ENCODE peak calls at places on chromosomes 12 and 14, in seven cellular contexts. One of them, this sample, is unnamed.

GRCh38 chr14:104976198-104977007 is 1.8 kb downstream of the AHNAK2 start:
- DNase-seq in activated CD4-positive, alpha-beta T cell treated with anti-CD3 and anti-CD28 coated beads, Interleukin-2, amount 50 U/mL, for 1 hour: peak
- DNase-seq in AML-193: peak
- DNase-seq in NCI-H2107: peak
- DNase-seq in stimulated activated CD4-positive, alpha-beta T cell treated with anti-CD3 and anti-CD28 coated beads, TNF-alpha, amount 100 ng/mL, for 4 hours: peak
- DNase-seq in nephron progenitor cell: peak
- DNase-seq in memory B cell: peak
- DNase-seq in this sample: peak

GRCh38 chr12:79252358-79253075 is 387.9 kb downstream of the SYT1 start:
- DNase-seq in nephron progenitor cell: no peak
- DNase-seq in AML-193: no peak
- DNase-seq in activated CD4-positive, alpha-beta T cell treated with anti-CD3 and anti-CD28 coated beads, Interleukin-2, amount 50 U/mL, for 1 hour: no peak
- DNase-seq in stimulated activated CD4-positive, alpha-beta T cell treated with anti-CD3 and anti-CD28 coated beads, TNF-alpha, amount 100 ng/mL, for 4 hours: no peak
- DNase-seq in memory B cell: no peak
- DNase-seq in NCI-H2107: no peak
- DNase-seq in this sample: no peak

GRCh38 chr12:84201976-84202375 is 710.6 kb downstream of the SLC6A15 start:
- DNase-seq in activated CD4-positive, alpha-beta T cell treated with anti-CD3 and anti-CD28 coated beads, Interleukin-2, amount 50 U/mL, for 1 hour: no peak
- DNase-seq in AML-193: no peak
- DNase-seq in memory B cell: no peak
- DNase-seq in nephron progenitor cell: peak
- DNase-seq in NCI-H2107: no peak
- DNase-seq in stimulated activated CD4-positive, alpha-beta T cell treated with anti-CD3 and anti-CD28 coated beads, TNF-alpha, amount 100 ng/mL, for 4 hours: no peak
- DNase-seq in this sample: no peak

GRCh38 chr12:113894717-113895116 is 71.4 kb downstream of the RBM19 start:
- DNase-seq in stimulated activated CD4-positive, alpha-beta T cell treated with anti-CD3 and anti-CD28 coated beads, TNF-alpha, amount 100 ng/mL, for 4 hours: no peak
- DNase-seq in activated CD4-positive, alpha-beta T cell treated with anti-CD3 and anti-CD28 coated beads, Interleukin-2, amount 50 U/mL, for 1 hour: no peak
- DNase-seq in memory B cell: no peak
- DNase-seq in nephron progenitor cell: no peak
- DNase-seq in AML-193: no peak
- DNase-seq in NCI-H2107: no peak
- DNase-seq in this sample: no peak

GRCh38 chr14:105562713-105563346 is 36.4 kb downstream of the TMEM121 start:
- DNase-seq in stimulated activated CD4-positive, alpha-beta T cell treated with anti-CD3 and anti-CD28 coated beads, TNF-alpha, amount 100 ng/mL, for 4 hours: no peak
- DNase-seq in activated CD4-positive, alpha-beta T cell treated with anti-CD3 and anti-CD28 coated beads, Interleukin-2, amount 50 U/mL, for 1 hour: no peak
- DNase-seq in NCI-H2107: no peak
- DNase-seq in memory B cell: no peak
- DNase-seq in AML-193: no peak
- DNase-seq in nephron progenitor cell: no peak
- DNase-seq in this sample: no peak

GRCh38 chr12:15550778-15551177 is 228.5 kb downstream of the PTPRO start:
- DNase-seq in AML-193: no peak
- DNase-seq in memory B cell: no peak
- DNase-seq in activated CD4-positive, alpha-beta T cell treated with anti-CD3 and anti-CD28 coated beads, Interleukin-2, amount 50 U/mL, for 1 hour: no peak
- DNase-seq in stimulated activated CD4-positive, alpha-beta T cell treated with anti-CD3 and anti-CD28 coated beads, TNF-alpha, amount 100 ng/mL, for 4 hours: no peak
- DNase-seq in nephron progenitor cell: no peak
- DNase-seq in NCI-H2107: no peak
- DNase-seq in this sample: no peak

GRCh38 chr14:48826058-48826457 is 760.1 kb downstream of the RPS29 start:
- DNase-seq in nephron progenitor cell: no peak
- DNase-seq in stimulated activated CD4-positive, alpha-beta T cell treated with anti-CD3 and anti-CD28 coated beads, TNF-alpha, amount 100 ng/mL, for 4 hours: no peak
- DNase-seq in NCI-H2107: no peak
- DNase-seq in AML-193: no peak
- DNase-seq in activated CD4-positive, alpha-beta T cell treated with anti-CD3 and anti-CD28 coated beads, Interleukin-2, amount 50 U/mL, for 1 hour: no peak
- DNase-seq in memory B cell: no peak
- DNase-seq in this sample: no peak

GRCh38 chr12:76719171-76719631 is 44.7 kb upstream of the ZDHHC17 start:
- DNase-seq in NCI-H2107: no peak
- DNase-seq in stimulated activated CD4-positive, alpha-beta T cell treated with anti-CD3 and anti-CD28 coated beads, TNF-alpha, amount 100 ng/mL, for 4 hours: no peak
- DNase-seq in activated CD4-positive, alpha-beta T cell treated with anti-CD3 and anti-CD28 coated beads, Interleukin-2, amount 50 U/mL, for 1 hour: no peak
- DNase-seq in nephron progenitor cell: no peak
- DNase-seq in AML-193: no peak
- DNase-seq in memory B cell: no peak
- DNase-seq in this sample: no peak

GRCh38 chr12:67663121-67663520 is 14.6 kb downstream of the DYRK2 start:
- DNase-seq in NCI-H2107: no peak
- DNase-seq in stimulated activated CD4-positive, alpha-beta T cell treated with anti-CD3 and anti-CD28 coated beads, TNF-alpha, amount 100 ng/mL, for 4 hours: no peak
- DNase-seq in AML-193: no peak
- DNase-seq in activated CD4-positive, alpha-beta T cell treated with anti-CD3 and anti-CD28 coated beads, Interleukin-2, amount 50 U/mL, for 1 hour: no peak
- DNase-seq in nephron progenitor cell: no peak
- DNase-seq in memory B cell: no peak
- DNase-seq in this sample: no peak

GRCh38 chr12:12913626-12914388 is 22.4 kb downstream of the GPRC5A start:
- DNase-seq in NCI-H2107: no peak
- DNase-seq in memory B cell: no peak
- DNase-seq in nephron progenitor cell: no peak
- DNase-seq in activated CD4-positive, alpha-beta T cell treated with anti-CD3 and anti-CD28 coated beads, Interleukin-2, amount 50 U/mL, for 1 hour: no peak
- DNase-seq in stimulated activated CD4-positive, alpha-beta T cell treated with anti-CD3 and anti-CD28 coated beads, TNF-alpha, amount 100 ng/mL, for 4 hours: no peak
- DNase-seq in AML-193: no peak
- DNase-seq in this sample: no peak

This sample was measured in activated B cell treated with CpG ODN at 0.5 μM for 24 hours.